ENCODE peak calls at places on chromosome 13, in five cellular contexts. B is lower lobe of right lung, R is transverse colon, T is Caco-2, I is tibial artery. V is an unnamed sample.

GRCh38 chr13:57631607-57632275 is at the start of gene PCDH17:
- DNase-seq in B (no peak), T (no peak), I (peak; percentile 65), R (peak; percentile 7), V (peak; percentile 55)

GRCh38 chr13:77810430-77810829 is 108.2 kb downstream of the EDNRB start:
- DNase-seq in I (no peak), R (no peak), B (no peak), T (no peak), V (no peak)

GRCh38 chr13:89061821-89062220 is 1390.7 kb downstream of the SLITRK5 start:
- DNase-seq in T (no peak), R (peak; percentile 42), B (no peak), I (no peak), V (no peak)

GRCh38 chr13:28611654-28612131 is 47.2 kb upstream of the POMP start:
- DNase-seq in B (no peak), R (no peak), I (no peak), T (no peak), V (no peak)

GRCh38 chr13:105153626-105154025 is 1381.8 kb downstream of the EFNB2 start:
- DNase-seq in I (no peak), B (no peak), T (no peak), R (no peak), V (no peak)

GRCh38 chr13:112244495-112245177 is 131.5 kb upstream of the SPACA7 start:
- DNase-seq in I (no peak), T (no peak), B (no peak), R (no peak), V (no peak)

GRCh38 chr13:99628442-99628841 is 127.2 kb downstream of the TM9SF2 start:
- DNase-seq in R (no peak), I (no peak), T (no peak), B (no peak), V (no peak)

GRCh38 chr13:111322916-111323331 is 2.5 kb downstream of the TEX29 start:
- DNase-seq in B (no peak), R (no peak), I (peak; percentile 13), T (no peak), V (no peak)

GRCh38 chr13:60857698-60858097 is 460.7 kb downstream of the TDRD3 start:
- DNase-seq in B (no peak), R (no peak), I (no peak), T (no peak), V (no peak)

GRCh38 chr13:75870397-75870801 is 234.3 kb downstream of the LMO7 start:
- DNase-seq in R (no peak), B (no peak), T (no peak), I (peak; percentile 23), V (no peak)

GRCh38 chr13:42022796-42023493 is 25.5 kb upstream of the DGKH start:
- DNase-seq in T (no peak), I (no peak), R (no peak), B (no peak), V (no peak)

GRCh38 chr13:98490866-98491265 is 86.0 kb downstream of the STK24 start:
- DNase-seq in T (no peak), B (no peak), I (no peak), R (no peak), V (no peak)

GRCh38 chr13:27353166-27353583 is 71.2 kb upstream of the GTF3A start:
- DNase-seq in B (no peak), R (no peak), T (no peak), I (no peak), V (no peak)

GRCh38 chr13:91085127-91085526 is 262.4 kb upstream of the MIR17HG start:
- DNase-seq in R (no peak), I (no peak), B (no peak), T (no peak), V (no peak)

GRCh38 chr13:29909975-29910674 is 59.7 kb upstream of the UBL3 start:
- DNase-seq in T (no peak), B (no peak), I (peak; percentile 69), R (no peak), V (no peak)

GRCh38 chr13:51626749-51627148 is 42.5 kb downstream of the WDFY2 start:
- DNase-seq in R (no peak), B (no peak), I (no peak), T (no peak), V (no peak)

GRCh38 chr13:105820415-105820814 is 715.0 kb downstream of the EFNB2 start:
- DNase-seq in I (no peak), R (no peak), T (no peak), B (no peak), V (no peak)

GRCh38 chr13:49499889-49500660 is 4.3 kb downstream of the PHF11 start:
- DNase-seq in T (no peak), R (no peak), I (no peak), B (no peak), V (no peak)

GRCh38 chr13:90776349-90776748 is 571.1 kb upstream of the MIR17HG start:
- DNase-seq in I (no peak), R (no peak), B (no peak), T (no peak), V (no peak)

GRCh38 chr13:85896516-85897450 is 97.6 kb upstream of the SLITRK6 start:
- DNase-seq in R (no peak), B (no peak), I (no peak), T (no peak), V (no peak)

GRCh38 chr13:78176880-78177279 is 258.2 kb upstream of the EDNRB start:
- DNase-seq in I (no peak), T (no peak), R (no peak), B (no peak), V (no peak)

GRCh38 chr13:28136916-28137315 is 1.4 kb upstream of the PAN3 start:
- DNase-seq in I (no peak), T (no peak), R (no peak), B (no peak), V (no peak)

GRCh38 chr13:54415753-54416366 is 1387.2 kb downstream of the OLFM4 start:
- DNase-seq in B (no peak), T (no peak), R (no peak), I (no peak), V (no peak)

GRCh38 chr13:64371045-64371444 is 2859.1 kb downstream of the PCDH9 start:
- DNase-seq in R (no peak), B (no peak), I (no peak), T (no peak), V (no peak)

GRCh38 chr13:98517576-98518310 is 59.2 kb downstream of the STK24 start:
- DNase-seq in R (no peak), I (no peak), B (no peak), T (no peak), V (no peak)

GRCh38 chr13:97224544-97225324 is 2.6 kb downstream of the MBNL2 start:
- DNase-seq in B (no peak), T (no peak), R (peak; percentile 70), I (no peak), V (no peak)

GRCh38 chr13:107203146-107203847 is 635.4 kb upstream of the ARGLU1 start:
- DNase-seq in T (no peak), I (no peak), R (no peak), B (no peak), V (no peak)
- TF ChIP-seq CTCF in T (peak; percentile 51), I (no peak), R (no peak), B (peak; percentile 30), V (peak; percentile 57)

GRCh38 chr13:69324109-69324886 is 783.3 kb upstream of the ATXN8OS start:
- DNase-seq in B (no peak), I (no peak), T (no peak), R (no peak), V (no peak)
- TF ChIP-seq CTCF in B (no peak), I (no peak), T (peak; percentile 42), R (no peak), V (peak; percentile 85)

GRCh38 chr13:44331446-44331845 is 42.2 kb upstream of the SERP2 start:
- DNase-seq in I (no peak), B (no peak), T (no peak), R (no peak), V (no peak)

GRCh38 chr13:44326961-44327360 is 46.7 kb upstream of the SERP2 start:
- DNase-seq in B (no peak), T (no peak), R (no peak), I (no peak), V (no peak)

GRCh38 chr13:44331912-44332840 is 41.4 kb upstream of the SERP2 start:
- DNase-seq in R (peak; percentile 58), T (no peak), B (no peak), I (peak; percentile 77), V (no peak)

GRCh38 chr13:44333950-44334675 is 39.5 kb upstream of the SERP2 start:
- DNase-seq in B (no peak), I (no peak), T (no peak), R (no peak), V (no peak)

GRCh38 chr13:44329909-44330545 is 43.6 kb upstream of the SERP2 start:
- DNase-seq in R (no peak), B (no peak), I (no peak), T (no peak), V (no peak)
- TF ChIP-seq CTCF in R (no peak), B (no peak), I (no peak), T (no peak), V (no peak)

GRCh38 chr13:36089130-36089529 is 42.1 kb downstream of the DCLK1 start:
- DNase-seq in R (no peak), T (no peak), I (no peak), B (no peak), V (no peak)

GRCh38 chr13:36088463-36088862 is 42.7 kb downstream of the DCLK1 start:
- DNase-seq in I (no peak), R (no peak), B (no peak), T (no peak), V (no peak)

GRCh38 chr13:36084131-36084530 is 47.1 kb downstream of the DCLK1 start:
- DNase-seq in B (no peak), I (no peak), T (no peak), R (no peak), V (no peak)

GRCh38 chr13:36088001-36088400 is 43.2 kb downstream of the DCLK1 start:
- DNase-seq in T (no peak), I (no peak), B (no peak), R (no peak), V (no peak)

GRCh38 chr13:36086117-36086516 is 45.1 kb downstream of the DCLK1 start:
- DNase-seq in T (no peak), R (no peak), I (no peak), B (no peak), V (no peak)
- TF ChIP-seq CTCF in T (no peak), R (no peak), I (no peak), B (no peak), V (no peak)

DNA sequence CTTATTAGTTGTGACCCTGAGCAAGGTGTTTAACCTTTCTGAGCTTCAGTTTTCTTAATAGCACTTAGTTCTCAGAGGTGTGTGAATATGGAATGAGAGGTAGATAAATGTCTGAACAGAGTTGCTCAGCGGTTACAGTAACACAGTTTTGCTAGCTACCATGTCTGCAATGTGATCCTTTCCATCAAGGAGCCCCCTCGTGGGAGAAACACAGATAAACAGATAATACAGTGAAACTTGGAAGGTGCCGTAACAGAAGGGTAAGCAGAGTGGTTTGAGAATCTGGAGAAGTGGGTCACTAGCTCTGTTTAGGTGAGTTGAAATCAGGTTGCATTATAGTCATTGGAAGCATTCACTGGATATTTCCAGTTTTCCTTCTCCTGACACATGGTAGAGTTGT is 38.9 kb downstream of the IRS2 start:
- DNase-seq in B (no peak), R (no peak), T (no peak), I (no peak), V (no peak)
- TF ChIP-seq CTCF in B (no peak), R (no peak), T (peak; percentile 12), I (no peak), V (peak; percentile 63)

GRCh38 chr13:70338608-70339007 is 230.4 kb upstream of the KLHL1 start:
- DNase-seq in R (no peak), B (no peak), T (no peak), I (no peak), V (no peak)

GRCh38 chr13:70333752-70334151 is 225.5 kb upstream of the KLHL1 start:
- DNase-seq in T (no peak), R (no peak), I (no peak), B (no peak), V (no peak)

GRCh38 chr13:70339738-70340137 is 231.5 kb upstream of the KLHL1 start:
- DNase-seq in B (no peak), R (no peak), I (no peak), T (no peak), V (no peak)
- TF ChIP-seq CTCF in B (peak; percentile 9), R (peak; percentile 44), I (no peak), T (peak; percentile 65), V (peak; percentile 80)